ENCODE peak calls at places on chromosomes 13 and 19, in five cellular contexts. S is neuronal stem cell, R is mesenchymal stem cell, U is H1, G is trophoblast cell. X is an unnamed sample.

GRCh38 chr19:35642798-35643254 is 1.3 kb downstream of the ETV2 start:
- DNase-seq in S (no peak), R (no peak), U (no peak), G (no peak), X (no peak)

GRCh38 chr19:43719918-43720317 is 4.0 kb downstream of the IRGC start:
- DNase-seq in S (no peak), R (no peak), U (no peak), G (no peak), X (no peak)

GRCh38 chr13:102280366-102280765 is 121.5 kb downstream of the FGF14 start:
- DNase-seq in S (peak; percentile 14), R (no peak), U (no peak), G (no peak), X (no peak)

GRCh38 chr13:101488734-101489133 is 36.3 kb downstream of the ITGBL1 start:
- DNase-seq in S (no peak), R (no peak), U (no peak), G (no peak), X (no peak)

GRCh38 chr13:111204438-111205177 is 89.5 kb downstream of the ARHGEF7 start:
- DNase-seq in S (no peak), R (peak; percentile 81), U (no peak), G (peak; percentile 77), X (peak; percentile 64)

GRCh38 chr19:15379996-15380647 is 535 bp upstream of the AKAP8 start:
- DNase-seq in S (no peak), R (peak; percentile 51), U (peak; percentile 68), G (peak; percentile 87), X (peak; percentile 89)

GRCh38 chr13:97976551-97977375 is 23.3 kb downstream of the IPO5 start:
- DNase-seq in S (peak; percentile 21), R (peak; percentile 39), U (no peak), G (peak; percentile 53), X (peak; percentile 91)

GRCh38 chr19:18515959-18516358 is 5.9 kb downstream of the ELL start:
- DNase-seq in S (no peak), R (no peak), U (no peak), G (no peak), X (no peak)

GRCh38 chr19:15297416-15298224 is 34.7 kb downstream of the BRD4 start:
- DNase-seq in S (no peak), R (peak; percentile 69), U (no peak), G (peak; percentile 60), X (no peak)

GRCh38 chr19:17431417-17431816 is 11.6 kb downstream of the MVB12A start:
- DNase-seq in S (no peak), R (no peak), U (no peak), G (no peak), X (no peak)

GRCh38 chr19:8302734-8303133 is 5.4 kb downstream of the CD320 start:
- DNase-seq in S (no peak), R (no peak), U (no peak), G (no peak), X (no peak)

GRCh38 chr19:19004144-19004543 is 29.2 kb downstream of the SUGP2 start:
- DNase-seq in S (no peak), R (no peak), U (no peak), G (no peak), X (no peak)

GRCh38 chr13:98048263-98048662 is 94.6 kb upstream of the FARP1 start:
- DNase-seq in S (no peak), R (no peak), U (no peak), G (no peak), X (no peak)

GRCh38 chr13:27960362-27961226 is 8.5 kb downstream of the CDX2 start:
- DNase-seq in S (no peak), R (peak; percentile 85), U (no peak), G (peak; percentile 36), X (peak; percentile 85)

GRCh38 chr13:108086678-108087077 is 128.7 kb downstream of the LIG4 start:
- DNase-seq in S (no peak), R (peak; percentile 35), U (no peak), G (no peak), X (peak; percentile 39)

GRCh38 chr13:50353651-50354415 is 338.6 kb downstream of the KCNRG start:
- DNase-seq in S (no peak), R (peak; percentile 85), U (no peak), G (no peak), X (no peak)

GRCh38 chr19:46373573-46374359 is 26.9 kb downstream of the PPP5C start:
- DNase-seq in S (peak; percentile 20), R (peak; percentile 42), U (peak; percentile 62), G (peak; percentile 65), X (peak; percentile 89)

GRCh38 chr13:103033999-103034398 is 32.2 kb downstream of the SLC10A2 start:
- DNase-seq in S (no peak), R (no peak), U (no peak), G (no peak), X (no peak)

GRCh38 chr19:18871543-18871942 is 24.4 kb downstream of the CERS1 start:
- DNase-seq in S (no peak), R (no peak), U (no peak), G (no peak), X (no peak)

GRCh38 chr13:109836629-109837607 is 50.5 kb upstream of the IRS2 start:
- DNase-seq in S (no peak), R (no peak), U (no peak), G (no peak), X (no peak)

DNA sequence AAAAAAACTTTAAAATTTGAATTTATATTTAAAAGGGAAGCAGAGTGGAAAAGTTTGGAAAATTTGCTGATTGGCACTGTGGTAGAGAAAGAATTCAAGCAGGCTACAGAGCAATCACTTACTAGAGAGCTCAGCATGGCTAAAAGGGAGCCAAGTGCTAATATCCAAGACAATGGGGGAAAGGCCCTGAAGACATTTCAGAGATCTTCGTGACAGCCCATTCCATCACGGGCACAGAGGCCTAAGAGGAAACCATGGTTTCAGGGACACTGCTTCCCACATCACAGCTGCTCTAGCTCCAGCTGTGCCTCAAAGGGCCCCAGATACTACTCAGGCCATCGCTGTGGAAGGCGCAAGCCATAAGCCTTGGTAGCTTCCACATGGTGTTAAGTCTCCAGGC is 73.7 kb downstream of the SGCG start:
- DNase-seq in S (no peak), R (no peak), U (no peak), G (no peak), X (peak; percentile 33)
- H2BK12ac ChIP-seq in S (no peak overlapping the region), R (no peak overlapping the region), U (no peak overlapping the region), G (no peak overlapping the region), X (no peak overlapping the region)

GRCh38 chr19:1019616-1019961 is 1.3 kb downstream of the TMEM259 start:
- DNase-seq in S (no peak), R (no peak), U (no peak), G (no peak), X (no peak)

GRCh38 chr19:1018393-1018792 is 2.5 kb downstream of the TMEM259 start:
- DNase-seq in S (no peak), R (no peak), U (no peak), G (no peak), X (no peak)

GRCh38 chr19:1018932-1019615 is 1.8 kb downstream of the TMEM259 start:
- DNase-seq in S (no peak), R (no peak), U (no peak), G (no peak), X (no peak)

GRCh38 chr19:1019980-1020867 is 699 bp downstream of the TMEM259 start:
- DNase-seq in S (no peak), R (no peak), U (no peak), G (no peak), X (no peak)

GRCh38 chr19:1020868-1021425 is at the start of gene TMEM259:
- DNase-seq in S (peak; percentile 98), R (peak; percentile 97), U (peak; percentile 89), G (peak; percentile 98), X (peak; percentile 93)
- H3K23ac ChIP-seq in S (peak within 1 kb of the TSS; percentile 94), R (no peak within 1 kb of the TSS), U (no peak within 1 kb of the TSS), G (no peak within 1 kb of the TSS), X (no peak within 1 kb of the TSS)

GRCh38 chr13:24076636-24077035 is 83.9 kb upstream of the SPATA13 start:
- DNase-seq in S (no peak), R (no peak), U (no peak), G (no peak), X (no peak)

GRCh38 chr13:24073657-24074056 is 86.9 kb upstream of the SPATA13 start:
- DNase-seq in S (no peak), R (no peak), U (no peak), G (no peak), X (no peak)

GRCh38 chr13:24076124-24076523 is 84.4 kb upstream of the SPATA13 start:
- DNase-seq in S (no peak), R (no peak), U (no peak), G (no peak), X (no peak)

GRCh38 chr13:24075137-24075975 is 85.2 kb upstream of the SPATA13 start:
- DNase-seq in S (no peak), R (no peak), U (no peak), G (peak; percentile 20), X (no peak)

DNA sequence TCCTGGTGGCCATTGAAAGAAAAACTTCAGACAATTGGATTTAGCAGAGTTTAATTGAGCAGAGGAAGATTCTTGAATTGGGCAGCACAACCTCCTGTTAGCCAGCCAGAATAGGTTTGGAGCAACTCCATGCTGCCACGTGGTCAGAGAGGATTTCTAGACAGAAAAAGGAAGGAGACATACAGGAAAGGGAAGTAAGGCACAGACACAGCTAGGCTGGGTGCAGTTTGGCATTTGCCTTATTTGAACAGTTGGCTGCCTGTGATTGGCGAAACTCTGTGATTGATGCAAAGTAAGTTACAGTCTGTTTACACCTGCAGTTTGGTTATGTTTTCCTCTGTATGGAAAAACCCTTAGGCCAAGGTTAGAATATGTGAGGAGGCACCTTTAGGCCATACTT is 85.8 kb upstream of the SPATA13 start:
- DNase-seq in S (no peak), R (no peak), U (no peak), G (no peak), X (no peak)
- H2BK12ac ChIP-seq in S (no peak overlapping the region), R (no peak overlapping the region), U (no peak overlapping the region), G (no peak overlapping the region), X (no peak overlapping the region)

GRCh38 chr13:35765941-35766340 is 289.5 kb upstream of the MAB21L1 start:
- DNase-seq in S (no peak), R (no peak), U (no peak), G (peak; percentile 24), X (no peak)
- H3K23ac ChIP-seq in S (no peak overlapping the region), R (no peak overlapping the region), U (no peak overlapping the region), G (no peak overlapping the region), X (no peak overlapping the region)

DNA sequence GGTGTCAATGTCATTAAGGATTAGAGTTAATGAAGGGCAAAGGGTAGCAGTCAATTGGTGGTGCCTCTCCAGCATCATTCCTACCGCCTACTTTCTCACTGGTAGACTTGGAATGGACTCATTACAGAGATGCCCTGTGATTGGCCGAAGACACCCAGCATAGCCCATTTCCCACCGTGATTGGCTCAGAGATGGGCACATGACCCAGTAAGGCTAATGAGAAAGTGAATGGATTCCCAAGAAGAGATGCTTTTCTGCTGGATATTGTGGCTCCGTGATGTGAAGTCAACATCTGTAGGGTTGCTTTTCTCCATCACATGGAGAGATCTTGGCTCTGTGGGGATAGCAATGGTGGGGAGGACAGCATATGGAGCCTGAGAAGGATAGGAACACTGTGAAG is 11.6 kb downstream of the VSIG10L start:
- DNase-seq in S (no peak), R (no peak), U (no peak), G (no peak), X (no peak)
- H2BK12ac ChIP-seq in S (no peak overlapping the region), R (no peak overlapping the region), U (no peak overlapping the region), G (no peak overlapping the region), X (no peak overlapping the region)

X was measured in H9.